ENCODE peak calls at places on chromosomes 16 and 17, in five cellular contexts. One of them, this sample, is unnamed.

GRCh38 chr16:66608241-66609138 is 4.0 kb downstream of the CMTM3 start:
- DNase-seq in AG10803: peak
- DNase-seq in cardiac fibroblast: peak
- DNase-seq in fibroblast of pulmonary artery: peak
- DNase-seq in A549: peak
- DNase-seq in this sample: peak

GRCh38 chr17:64148699-64149098 is 18.8 kb upstream of the ERN1 start:
- DNase-seq in AG10803: peak
- DNase-seq in cardiac fibroblast: no peak
- DNase-seq in fibroblast of pulmonary artery: no peak
- DNase-seq in A549: no peak
- DNase-seq in this sample: no peak

GRCh38 chr16:89046491-89046890 is 47.2 kb upstream of the ACSF3 start:
- DNase-seq in AG10803: no peak
- DNase-seq in cardiac fibroblast: no peak
- DNase-seq in fibroblast of pulmonary artery: no peak
- DNase-seq in A549: no peak
- DNase-seq in this sample: no peak

GRCh38 chr17:4949321-4950074 is 1.2 kb upstream of the PFN1 start:
- DNase-seq in AG10803: peak
- DNase-seq in cardiac fibroblast: peak
- DNase-seq in fibroblast of pulmonary artery: peak
- DNase-seq in A549: peak
- DNase-seq in this sample: peak

GRCh38 chr17:77836557-77837041 is 121.9 kb upstream of the TNRC6C start:
- DNase-seq in AG10803: peak
- DNase-seq in cardiac fibroblast: peak
- DNase-seq in fibroblast of pulmonary artery: peak
- DNase-seq in A549: no peak
- DNase-seq in this sample: peak

GRCh38 chr17:1134634-1135324 is 45.0 kb downstream of the ABR start:
- DNase-seq in AG10803: no peak
- DNase-seq in cardiac fibroblast: no peak
- DNase-seq in fibroblast of pulmonary artery: no peak
- DNase-seq in A549: no peak
- DNase-seq in this sample: no peak

GRCh38 chr17:39595928-39596327 is 11.8 kb downstream of the NEUROD2 start:
- DNase-seq in AG10803: no peak
- DNase-seq in cardiac fibroblast: no peak
- DNase-seq in fibroblast of pulmonary artery: no peak
- DNase-seq in A549: no peak
- DNase-seq in this sample: no peak

GRCh38 chr17:77534137-77534536 is 393.4 kb downstream of the SEC14L1 start:
- DNase-seq in AG10803: no peak
- DNase-seq in cardiac fibroblast: no peak
- DNase-seq in fibroblast of pulmonary artery: no peak
- DNase-seq in A549: no peak
- DNase-seq in this sample: no peak

GRCh38 chr16:9481749-9482148 is 390.3 kb downstream of the HAPSTR1 start:
- DNase-seq in AG10803: no peak
- DNase-seq in cardiac fibroblast: no peak
- DNase-seq in fibroblast of pulmonary artery: no peak
- DNase-seq in A549: no peak
- DNase-seq in this sample: no peak

GRCh38 chr17:82007495-82008257 is 15.0 kb downstream of the CENPX start:
- DNase-seq in AG10803: no peak
- DNase-seq in cardiac fibroblast: no peak
- DNase-seq in fibroblast of pulmonary artery: no peak
- DNase-seq in A549: no peak
- DNase-seq in this sample: no peak

GRCh38 chr17:1553354-1554266 is 9.0 kb downstream of the PITPNA start:
- DNase-seq in AG10803: no peak
- DNase-seq in cardiac fibroblast: no peak
- DNase-seq in fibroblast of pulmonary artery: no peak
- DNase-seq in A549: no peak
- DNase-seq in this sample: no peak

GRCh38 chr17:59825533-59826316 is 67.0 kb downstream of the TUBD1 start:
- DNase-seq in AG10803: peak
- DNase-seq in cardiac fibroblast: peak
- DNase-seq in fibroblast of pulmonary artery: peak
- DNase-seq in A549: no peak
- DNase-seq in this sample: peak

GRCh38 chr16:89409161-89409711 is 81.1 kb downstream of the ANKRD11 start:
- DNase-seq in AG10803: no peak
- DNase-seq in cardiac fibroblast: peak
- DNase-seq in fibroblast of pulmonary artery: peak
- DNase-seq in A549: no peak
- DNase-seq in this sample: peak

GRCh38 chr16:28067604-28068382 is 4.3 kb upstream of the GSG1L start:
- DNase-seq in AG10803: peak
- DNase-seq in cardiac fibroblast: peak
- DNase-seq in fibroblast of pulmonary artery: peak
- DNase-seq in A549: no peak
- DNase-seq in this sample: peak

GRCh38 chr16:71421911-71422310 is 19.9 kb downstream of the TLE7 start:
- DNase-seq in AG10803: no peak
- DNase-seq in cardiac fibroblast: peak
- DNase-seq in fibroblast of pulmonary artery: no peak
- DNase-seq in A549: peak
- DNase-seq in this sample: peak

GRCh38 chr17:74770498-74771318 is 5.4 kb downstream of the NAT9 start:
- DNase-seq in AG10803: no peak
- DNase-seq in cardiac fibroblast: peak
- DNase-seq in fibroblast of pulmonary artery: peak
- DNase-seq in A549: peak
- DNase-seq in this sample: peak

DNA sequence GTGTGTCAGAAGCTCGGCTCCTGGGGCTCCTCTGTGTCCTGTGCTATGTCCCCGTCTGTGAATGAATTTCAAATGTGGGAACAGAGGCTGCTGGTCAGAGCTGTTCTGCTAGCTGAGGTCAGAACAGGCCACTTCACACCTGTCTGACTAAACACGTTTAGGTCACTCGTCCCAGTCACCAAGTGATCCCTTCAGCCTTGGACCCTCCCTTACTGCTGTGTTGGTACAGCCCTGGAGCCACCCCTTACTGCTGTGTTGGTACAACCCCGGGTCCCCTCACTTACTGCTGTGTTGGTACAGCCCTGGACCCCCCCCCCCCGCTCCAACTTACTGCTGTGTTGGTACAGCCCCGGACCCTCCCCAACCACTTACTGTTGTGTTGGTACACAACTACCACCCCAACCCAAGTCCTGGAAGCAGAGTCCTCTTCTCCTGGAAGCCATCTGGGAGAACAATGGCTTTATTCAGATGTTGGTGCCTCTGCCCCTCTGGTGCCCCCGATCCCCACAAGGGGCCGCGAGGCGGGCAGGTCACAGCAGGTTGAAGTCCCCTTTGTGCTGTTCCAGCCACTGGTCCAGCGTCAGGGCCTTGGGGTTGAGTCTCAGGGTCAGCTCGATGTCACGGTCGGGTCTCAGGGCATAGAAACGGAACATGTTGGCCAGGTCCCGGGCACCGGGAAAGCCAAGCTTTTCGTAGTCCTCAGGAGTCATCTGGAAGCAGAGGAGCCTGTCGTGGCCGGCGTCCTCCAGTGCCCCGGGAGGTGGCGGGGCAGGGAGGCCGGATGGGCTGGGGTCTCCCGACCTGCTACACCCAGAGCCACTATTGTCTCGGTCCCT is 13.0 kb downstream of the NMRAL1 start:
- DNase-seq in AG10803: no peak
- DNase-seq in cardiac fibroblast: no peak
- DNase-seq in fibroblast of pulmonary artery: no peak
- DNase-seq in A549: no peak
- DNase-seq in this sample: peak
- H3K4me3 ChIP-seq in AG10803: no peak
- H3K4me3 ChIP-seq in cardiac fibroblast: no peak
- H3K4me3 ChIP-seq in fibroblast of pulmonary artery: no peak
- H3K4me3 ChIP-seq in A549: no peak
- H3K4me3 ChIP-seq in this sample: no peak

GRCh38 chr16:80071964-80072363 is 468.8 kb upstream of the DYNLRB2 start:
- DNase-seq in AG10803: no peak
- DNase-seq in cardiac fibroblast: no peak
- DNase-seq in fibroblast of pulmonary artery: no peak
- DNase-seq in A549: no peak
- DNase-seq in this sample: no peak
- TF ChIP-seq CTCF in AG10803: no peak
- TF ChIP-seq CTCF in cardiac fibroblast: no peak
- TF ChIP-seq CTCF in fibroblast of pulmonary artery: no peak
- TF ChIP-seq CTCF in A549: no peak
- TF ChIP-seq CTCF in this sample: no peak

GRCh38 chr16:11296706-11297491 is 15.8 kb upstream of the PRM1 start:
- DNase-seq in AG10803: no peak
- DNase-seq in cardiac fibroblast: no peak
- DNase-seq in fibroblast of pulmonary artery: no peak
- DNase-seq in A549: no peak
- DNase-seq in this sample: no peak
- H3K4me3 ChIP-seq in AG10803: no peak
- H3K4me3 ChIP-seq in cardiac fibroblast: no peak
- H3K4me3 ChIP-seq in fibroblast of pulmonary artery: no peak
- H3K4me3 ChIP-seq in A549: no peak
- H3K4me3 ChIP-seq in this sample: no peak

GRCh38 chr16:54487933-54488332 is 201.3 kb upstream of the IRX3 start:
- DNase-seq in AG10803: no peak
- DNase-seq in cardiac fibroblast: no peak
- DNase-seq in fibroblast of pulmonary artery: no peak
- DNase-seq in A549: no peak
- DNase-seq in this sample: no peak

GRCh38 chr16:54488729-54489128 is 202.1 kb upstream of the IRX3 start:
- DNase-seq in AG10803: no peak
- DNase-seq in cardiac fibroblast: peak
- DNase-seq in fibroblast of pulmonary artery: no peak
- DNase-seq in A549: no peak
- DNase-seq in this sample: no peak

GRCh38 chr16:54490089-54490488 is 203.5 kb upstream of the IRX3 start:
- DNase-seq in AG10803: no peak
- DNase-seq in cardiac fibroblast: no peak
- DNase-seq in fibroblast of pulmonary artery: no peak
- DNase-seq in A549: no peak
- DNase-seq in this sample: no peak

GRCh38 chr16:54493076-54493475 is 206.5 kb upstream of the IRX3 start:
- DNase-seq in AG10803: peak
- DNase-seq in cardiac fibroblast: peak
- DNase-seq in fibroblast of pulmonary artery: peak
- DNase-seq in A549: no peak
- DNase-seq in this sample: peak

GRCh38 chr16:54489225-54489781 is 202.7 kb upstream of the IRX3 start:
- DNase-seq in AG10803: no peak
- DNase-seq in cardiac fibroblast: peak
- DNase-seq in fibroblast of pulmonary artery: peak
- DNase-seq in A549: no peak
- DNase-seq in this sample: no peak
- TF ChIP-seq CTCF in AG10803: no peak
- TF ChIP-seq CTCF in cardiac fibroblast: no peak
- TF ChIP-seq CTCF in fibroblast of pulmonary artery: no peak
- TF ChIP-seq CTCF in A549: no peak
- TF ChIP-seq CTCF in this sample: no peak

DNA sequence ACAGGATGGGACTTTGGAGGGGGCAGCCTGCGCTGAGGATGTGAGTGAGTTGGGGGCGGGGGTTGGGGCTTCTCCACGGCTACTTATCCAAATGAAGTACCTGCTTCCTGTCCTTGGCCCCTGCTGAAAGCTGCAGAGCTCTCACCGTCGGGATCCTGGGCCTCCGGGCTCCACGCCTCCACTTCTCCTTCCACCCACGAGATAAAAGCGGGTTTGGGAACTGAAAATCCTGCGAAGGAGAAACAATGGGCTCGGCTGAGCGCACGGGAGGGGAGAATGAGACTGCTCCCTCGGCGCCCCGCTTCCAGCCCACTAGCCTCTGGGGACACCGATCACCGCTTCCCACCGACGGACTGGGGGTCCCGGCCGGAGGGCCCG is 486 bp downstream of the ZNF785 start:
- DNase-seq in AG10803: peak
- DNase-seq in cardiac fibroblast: no peak
- DNase-seq in fibroblast of pulmonary artery: peak
- DNase-seq in A549: no peak
- DNase-seq in this sample: peak
- H3K4me3 ChIP-seq in AG10803: peak
- H3K4me3 ChIP-seq in cardiac fibroblast: peak
- H3K4me3 ChIP-seq in fibroblast of pulmonary artery: peak
- H3K4me3 ChIP-seq in A549: no peak
- H3K4me3 ChIP-seq in this sample: peak

DNA sequence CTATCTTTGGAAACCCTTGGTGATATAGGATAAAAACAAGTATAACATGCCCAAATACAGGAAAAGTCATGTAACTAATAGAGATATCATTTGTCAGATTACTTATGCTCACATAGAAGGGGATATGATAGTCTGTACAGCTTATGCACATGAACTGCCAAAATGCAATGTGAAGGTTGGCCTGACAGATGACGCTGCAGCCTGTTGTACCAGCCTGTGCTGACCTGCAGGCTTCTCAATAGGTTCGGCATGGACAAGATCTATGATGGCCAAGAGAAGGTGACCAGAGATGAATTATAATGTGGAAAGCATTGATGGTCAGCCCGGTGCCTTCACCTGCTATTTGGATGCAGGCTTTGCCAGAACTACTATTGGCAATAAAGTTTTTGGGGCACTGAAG is 12.7 kb downstream of the WFIKKN2 start:
- DNase-seq in AG10803: no peak
- DNase-seq in cardiac fibroblast: no peak
- DNase-seq in fibroblast of pulmonary artery: no peak
- DNase-seq in A549: no peak
- DNase-seq in this sample: no peak
- TF ChIP-seq CTCF in AG10803: no peak
- TF ChIP-seq CTCF in cardiac fibroblast: no peak
- TF ChIP-seq CTCF in fibroblast of pulmonary artery: no peak
- TF ChIP-seq CTCF in A549: no peak
- TF ChIP-seq CTCF in this sample: no peak

GRCh38 chr16:2151188-2152091 is 3.0 kb downstream of the RAB26 start:
- DNase-seq in AG10803: no peak
- DNase-seq in cardiac fibroblast: peak
- DNase-seq in fibroblast of pulmonary artery: no peak
- DNase-seq in A549: no peak
- DNase-seq in this sample: no peak

GRCh38 chr16:2147981-2148671 is at the start of gene RAB26:
- DNase-seq in AG10803: no peak
- DNase-seq in cardiac fibroblast: peak
- DNase-seq in fibroblast of pulmonary artery: peak
- DNase-seq in A549: peak
- DNase-seq in this sample: peak

GRCh38 chr16:2150418-2151187 is 2.2 kb downstream of the RAB26 start:
- DNase-seq in AG10803: no peak
- DNase-seq in cardiac fibroblast: peak
- DNase-seq in fibroblast of pulmonary artery: no peak
- DNase-seq in A549: peak
- DNase-seq in this sample: no peak

GRCh38 chr16:2148714-2149629 is 547 bp downstream of the RAB26 start:
- DNase-seq in AG10803: no peak
- DNase-seq in cardiac fibroblast: peak
- DNase-seq in fibroblast of pulmonary artery: no peak
- DNase-seq in A549: peak
- DNase-seq in this sample: no peak

GRCh38 chr16:2149630-2150417 is 1.4 kb downstream of the RAB26 start:
- DNase-seq in AG10803: no peak
- DNase-seq in cardiac fibroblast: peak
- DNase-seq in fibroblast of pulmonary artery: no peak
- DNase-seq in A549: peak
- DNase-seq in this sample: no peak
- H3K4me3 ChIP-seq in AG10803: no peak
- H3K4me3 ChIP-seq in cardiac fibroblast: no peak
- H3K4me3 ChIP-seq in fibroblast of pulmonary artery: no peak
- H3K4me3 ChIP-seq in A549: peak
- H3K4me3 ChIP-seq in this sample: peak

GRCh38 chr16:87420401-87421368 is 28.5 kb downstream of the MAP1LC3B start:
- DNase-seq in AG10803: no peak
- DNase-seq in cardiac fibroblast: no peak
- DNase-seq in fibroblast of pulmonary artery: no peak
- DNase-seq in A549: no peak
- DNase-seq in this sample: no peak
- TF ChIP-seq CTCF in AG10803: peak
- TF ChIP-seq CTCF in cardiac fibroblast: peak
- TF ChIP-seq CTCF in fibroblast of pulmonary artery: peak
- TF ChIP-seq CTCF in A549: peak
- TF ChIP-seq CTCF in this sample: peak

This sample was measured in choroid plexus epithelial cell.